ENCODE peak calls at places on chromosome 17, in seven cellular contexts. One of them, this sample, is unnamed.

GRCh38 chr17:9644910-9645751 is at the start of gene USP43:
- DNase-seq in psoas muscle: no peak
- DNase-seq in HFF-Myc: no peak
- DNase-seq in fibroblast of pulmonary artery: no peak
- DNase-seq in Panc1: no peak
- DNase-seq in uterus: no peak
- DNase-seq in mesendoderm: peak; percentile 81
- DNase-seq in this sample: no peak

GRCh38 chr17:45968732-45969131 is 30.3 kb upstream of the STH start:
- DNase-seq in uterus: no peak
- DNase-seq in mesendoderm: no peak
- DNase-seq in psoas muscle: no peak
- DNase-seq in fibroblast of pulmonary artery: no peak
- DNase-seq in Panc1: no peak
- DNase-seq in HFF-Myc: no peak
- DNase-seq in this sample: no peak

GRCh38 chr17:11705111-11705510 is 106.8 kb downstream of the DNAH9 start:
- DNase-seq in Panc1: no peak
- DNase-seq in HFF-Myc: no peak
- DNase-seq in psoas muscle: no peak
- DNase-seq in mesendoderm: no peak
- DNase-seq in uterus: no peak
- DNase-seq in fibroblast of pulmonary artery: no peak
- DNase-seq in this sample: no peak

GRCh38 chr17:72125742-72126141 is 4.9 kb downstream of the SOX9 start:
- DNase-seq in Panc1: no peak
- DNase-seq in fibroblast of pulmonary artery: peak; percentile 59
- DNase-seq in psoas muscle: no peak
- DNase-seq in mesendoderm: no peak
- DNase-seq in uterus: no peak
- DNase-seq in HFF-Myc: no peak
- DNase-seq in this sample: peak; percentile 39

GRCh38 chr17:6435968-6436367 is 1.0 kb upstream of the AIPL1 start:
- DNase-seq in HFF-Myc: no peak
- DNase-seq in psoas muscle: peak; percentile 73
- DNase-seq in fibroblast of pulmonary artery: peak; percentile 76
- DNase-seq in uterus: peak; percentile 25
- DNase-seq in Panc1: peak; percentile 57
- DNase-seq in mesendoderm: peak; percentile 79
- DNase-seq in this sample: peak; percentile 74

GRCh38 chr17:38912221-38912813 is 13.1 kb upstream of the LASP1NB start:
- DNase-seq in psoas muscle: peak; percentile 74
- DNase-seq in Panc1: no peak
- DNase-seq in uterus: peak; percentile 82
- DNase-seq in fibroblast of pulmonary artery: peak; percentile 68
- DNase-seq in mesendoderm: no peak
- DNase-seq in HFF-Myc: no peak
- DNase-seq in this sample: peak; percentile 75

GRCh38 chr17:30905742-30906100 is 317 bp downstream of the TEFM start:
- DNase-seq in mesendoderm: no peak
- DNase-seq in Panc1: no peak
- DNase-seq in fibroblast of pulmonary artery: peak; percentile 7
- DNase-seq in psoas muscle: no peak
- DNase-seq in HFF-Myc: no peak
- DNase-seq in uterus: no peak
- DNase-seq in this sample: no peak

GRCh38 chr17:82887255-82888164 is 47.7 kb upstream of the ZNF750 start:
- DNase-seq in psoas muscle: no peak
- DNase-seq in fibroblast of pulmonary artery: no peak
- DNase-seq in mesendoderm: no peak
- DNase-seq in uterus: no peak
- DNase-seq in Panc1: no peak
- DNase-seq in HFF-Myc: no peak
- DNase-seq in this sample: no peak

GRCh38 chr17:74201250-74201649 is 2.2 kb upstream of the RPL38 start:
- DNase-seq in uterus: no peak
- DNase-seq in HFF-Myc: no peak
- DNase-seq in Panc1: no peak
- DNase-seq in fibroblast of pulmonary artery: peak; percentile 69
- DNase-seq in mesendoderm: no peak
- DNase-seq in psoas muscle: no peak
- DNase-seq in this sample: peak; percentile 65

GRCh38 chr17:10888858-10889257 is 51.0 kb upstream of the PIRT start:
- DNase-seq in fibroblast of pulmonary artery: no peak
- DNase-seq in mesendoderm: no peak
- DNase-seq in psoas muscle: no peak
- DNase-seq in Panc1: no peak
- DNase-seq in uterus: no peak
- DNase-seq in HFF-Myc: no peak
- DNase-seq in this sample: no peak

GRCh38 chr17:65531508-65532431 is 29.7 kb downstream of the AXIN2 start:
- DNase-seq in mesendoderm: peak; percentile 91
- DNase-seq in HFF-Myc: peak; percentile 45
- DNase-seq in fibroblast of pulmonary artery: peak; percentile 91
- DNase-seq in psoas muscle: peak; percentile 70
- DNase-seq in uterus: peak; percentile 84
- DNase-seq in Panc1: no peak
- DNase-seq in this sample: peak; percentile 96

GRCh38 chr17:66508896-66509843 is 206.8 kb downstream of the PRKCA start:
- DNase-seq in HFF-Myc: no peak
- DNase-seq in fibroblast of pulmonary artery: peak; percentile 77
- DNase-seq in Panc1: peak; percentile 60
- DNase-seq in psoas muscle: no peak
- DNase-seq in uterus: no peak
- DNase-seq in mesendoderm: no peak
- DNase-seq in this sample: peak; percentile 77

GRCh38 chr17:43976956-43977837 is 23.5 kb upstream of the PYY start:
- DNase-seq in mesendoderm: no peak
- DNase-seq in Panc1: no peak
- DNase-seq in HFF-Myc: no peak
- DNase-seq in uterus: no peak
- DNase-seq in fibroblast of pulmonary artery: no peak
- DNase-seq in psoas muscle: no peak
- DNase-seq in this sample: no peak

GRCh38 chr17:231966-232807 is 50.7 kb upstream of the DOC2B start:
- DNase-seq in mesendoderm: no peak
- DNase-seq in Panc1: no peak
- DNase-seq in fibroblast of pulmonary artery: no peak
- DNase-seq in HFF-Myc: no peak
- DNase-seq in psoas muscle: peak; percentile 42
- DNase-seq in uterus: peak; percentile 7
- DNase-seq in this sample: no peak

GRCh38 chr17:235831-236640 is 54.6 kb upstream of the DOC2B start:
- DNase-seq in fibroblast of pulmonary artery: no peak
- DNase-seq in psoas muscle: peak; percentile 25
- DNase-seq in uterus: no peak
- DNase-seq in mesendoderm: no peak
- DNase-seq in HFF-Myc: no peak
- DNase-seq in Panc1: no peak
- DNase-seq in this sample: no peak

GRCh38 chr17:233473-233941 is 52.1 kb upstream of the DOC2B start:
- DNase-seq in mesendoderm: no peak
- DNase-seq in uterus: peak; percentile 10
- DNase-seq in HFF-Myc: no peak
- DNase-seq in psoas muscle: peak; percentile 48
- DNase-seq in fibroblast of pulmonary artery: no peak
- DNase-seq in Panc1: no peak
- DNase-seq in this sample: no peak

GRCh38 chr17:236641-237405 is 55.4 kb upstream of the DOC2B start:
- DNase-seq in psoas muscle: peak; percentile 45
- DNase-seq in Panc1: no peak
- DNase-seq in uterus: no peak
- DNase-seq in fibroblast of pulmonary artery: no peak
- DNase-seq in mesendoderm: peak; percentile 46
- DNase-seq in HFF-Myc: no peak
- DNase-seq in this sample: no peak

GRCh38 chr17:234163-235047 is 53.0 kb upstream of the DOC2B start:
- DNase-seq in fibroblast of pulmonary artery: no peak
- DNase-seq in HFF-Myc: no peak
- DNase-seq in uterus: peak; percentile 5
- DNase-seq in psoas muscle: peak; percentile 45
- DNase-seq in mesendoderm: no peak
- DNase-seq in Panc1: no peak
- DNase-seq in this sample: no peak
- H3K4me3 ChIP-seq in fibroblast of pulmonary artery: no peak overlapping the region
- H3K4me3 ChIP-seq in HFF-Myc: no peak overlapping the region
- H3K4me3 ChIP-seq in uterus: no peak overlapping the region
- H3K4me3 ChIP-seq in psoas muscle: peak overlapping the region; percentile 30
- H3K4me3 ChIP-seq in mesendoderm: no peak overlapping the region
- H3K4me3 ChIP-seq in Panc1: no peak overlapping the region
- H3K4me3 ChIP-seq in this sample: no peak overlapping the region

DNA sequence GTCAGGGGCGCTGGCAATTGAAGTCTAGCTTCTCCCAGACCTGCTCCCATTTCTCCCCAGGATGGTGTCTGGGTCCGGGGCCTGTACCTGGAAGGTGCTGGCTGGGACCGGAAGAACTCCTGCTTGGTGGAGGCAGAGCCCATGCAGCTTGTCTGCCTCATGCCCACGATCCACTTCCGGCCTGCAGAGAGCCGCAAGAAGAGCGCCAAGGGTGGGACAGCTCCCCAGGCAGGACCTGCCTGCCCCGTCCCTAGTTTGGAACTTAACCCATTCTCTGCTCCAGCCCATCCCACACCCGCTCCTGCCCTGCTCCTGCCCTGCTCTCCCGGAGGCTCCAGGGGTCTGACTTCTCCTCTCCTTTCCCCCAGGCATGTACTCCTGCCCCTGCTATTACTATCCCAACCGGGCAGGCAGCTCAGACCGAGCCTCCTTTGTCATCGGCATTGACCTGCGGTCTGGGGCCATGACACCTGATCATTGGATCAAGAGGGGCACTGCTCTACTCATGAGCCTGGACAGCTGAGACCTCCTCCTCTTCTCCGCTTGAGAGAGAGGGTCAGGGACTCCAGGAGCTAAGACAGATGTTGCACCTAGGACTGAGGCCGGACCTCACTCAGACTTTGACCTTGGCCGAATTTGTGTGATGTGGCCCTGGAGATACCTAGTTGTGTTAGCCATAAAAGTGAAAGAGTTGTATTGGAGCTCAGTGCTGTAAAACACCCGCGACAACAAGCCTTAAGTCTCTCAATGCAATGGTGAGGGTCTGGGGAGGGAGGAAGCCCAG is 814 bp upstream of the KDM6B start:
- DNase-seq in mesendoderm: no peak
- DNase-seq in uterus: no peak
- DNase-seq in HFF-Myc: no peak
- DNase-seq in fibroblast of pulmonary artery: no peak
- DNase-seq in Panc1: no peak
- DNase-seq in psoas muscle: no peak
- DNase-seq in this sample: no peak
- H3K4me3 ChIP-seq in mesendoderm: no peak overlapping the region
- H3K4me3 ChIP-seq in uterus: peak overlapping the region; percentile 61
- H3K4me3 ChIP-seq in HFF-Myc: peak overlapping the region; percentile 83
- H3K4me3 ChIP-seq in fibroblast of pulmonary artery: peak overlapping the region; percentile 69
- H3K4me3 ChIP-seq in Panc1: peak overlapping the region; percentile 66
- H3K4me3 ChIP-seq in psoas muscle: peak overlapping the region; percentile 85
- H3K4me3 ChIP-seq in this sample: peak overlapping the region; percentile 74

DNA sequence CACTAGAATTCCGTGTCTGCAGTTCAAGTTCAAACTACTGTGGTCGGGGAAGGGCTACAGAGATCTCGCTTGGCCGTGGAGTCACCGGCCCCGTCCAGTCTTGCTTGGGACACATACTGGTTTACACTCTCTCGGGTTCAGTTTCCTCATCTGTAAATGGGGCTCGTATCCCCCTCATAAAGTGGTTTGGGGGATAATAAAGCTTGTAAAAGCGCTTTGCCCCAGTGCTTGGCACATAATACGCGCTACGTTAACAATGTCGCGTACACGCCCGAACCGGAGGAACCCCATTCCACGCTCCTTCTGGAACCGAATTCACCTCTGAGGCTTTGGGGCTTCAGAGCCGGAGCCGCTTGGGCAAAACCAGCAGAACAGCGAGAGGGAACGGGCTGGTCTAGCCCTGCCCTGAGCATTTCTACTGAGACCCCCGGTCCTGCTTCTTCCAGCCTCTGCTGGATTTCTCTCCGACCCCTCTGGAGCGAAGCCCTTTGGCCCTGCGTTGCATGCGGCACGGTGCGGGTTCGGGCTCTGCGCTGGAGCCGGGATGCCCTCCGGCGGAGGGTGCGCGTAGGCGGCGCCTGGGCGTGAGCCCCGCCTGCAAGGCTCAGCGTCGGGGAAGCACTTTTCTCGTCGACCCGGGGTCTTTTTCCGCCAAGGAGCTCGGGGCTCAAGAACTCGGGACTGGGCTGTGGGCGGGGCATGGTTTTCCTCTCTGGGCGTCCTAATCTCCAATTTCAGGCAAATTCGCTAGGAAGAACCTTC is 26.1 kb upstream of the HOXB13 start:
- DNase-seq in psoas muscle: no peak
- DNase-seq in fibroblast of pulmonary artery: no peak
- DNase-seq in mesendoderm: no peak
- DNase-seq in HFF-Myc: no peak
- DNase-seq in Panc1: no peak
- DNase-seq in uterus: no peak
- DNase-seq in this sample: no peak
- H3K4me3 ChIP-seq in psoas muscle: no peak overlapping the region
- H3K4me3 ChIP-seq in fibroblast of pulmonary artery: no peak overlapping the region
- H3K4me3 ChIP-seq in mesendoderm: no peak overlapping the region
- H3K4me3 ChIP-seq in HFF-Myc: no peak overlapping the region
- H3K4me3 ChIP-seq in Panc1: no peak overlapping the region
- H3K4me3 ChIP-seq in uterus: no peak overlapping the region
- H3K4me3 ChIP-seq in this sample: no peak overlapping the region

GRCh38 chr17:63523256-63523869 is at the start of gene KCNH6:
- DNase-seq in fibroblast of pulmonary artery: no peak
- DNase-seq in Panc1: no peak
- DNase-seq in mesendoderm: peak; percentile 64
- DNase-seq in uterus: no peak
- DNase-seq in psoas muscle: no peak
- DNase-seq in HFF-Myc: no peak
- DNase-seq in this sample: no peak
- H3K4me3 ChIP-seq in fibroblast of pulmonary artery: peak within 1 kb of the TSS; percentile 21
- H3K4me3 ChIP-seq in Panc1: peak within 1 kb of the TSS; percentile 7
- H3K4me3 ChIP-seq in mesendoderm: peak within 1 kb of the TSS; percentile 37
- H3K4me3 ChIP-seq in uterus: no peak within 1 kb of the TSS
- H3K4me3 ChIP-seq in psoas muscle: no peak within 1 kb of the TSS
- H3K4me3 ChIP-seq in HFF-Myc: no peak within 1 kb of the TSS
- H3K4me3 ChIP-seq in this sample: peak within 1 kb of the TSS; percentile 29

GRCh38 chr17:64128787-64129514 is 993 bp downstream of the ERN1 start:
- DNase-seq in Panc1: no peak
- DNase-seq in mesendoderm: peak; percentile 42
- DNase-seq in psoas muscle: no peak
- DNase-seq in HFF-Myc: no peak
- DNase-seq in fibroblast of pulmonary artery: peak; percentile 51
- DNase-seq in uterus: no peak
- DNase-seq in this sample: peak; percentile 49

GRCh38 chr17:64129515-64129764 is 504 bp downstream of the ERN1 start:
- DNase-seq in psoas muscle: no peak
- DNase-seq in fibroblast of pulmonary artery: no peak
- DNase-seq in uterus: no peak
- DNase-seq in Panc1: no peak
- DNase-seq in mesendoderm: peak; percentile 37
- DNase-seq in HFF-Myc: no peak
- DNase-seq in this sample: no peak

GRCh38 chr17:64130559-64131001 is 636 bp upstream of the ERN1 start:
- DNase-seq in fibroblast of pulmonary artery: peak; percentile 85
- DNase-seq in Panc1: no peak
- DNase-seq in psoas muscle: no peak
- DNase-seq in uterus: peak; percentile 60
- DNase-seq in HFF-Myc: no peak
- DNase-seq in mesendoderm: no peak
- DNase-seq in this sample: peak; percentile 76

GRCh38 chr17:64131606-64132270 is 1.8 kb upstream of the ERN1 start:
- DNase-seq in fibroblast of pulmonary artery: no peak
- DNase-seq in Panc1: no peak
- DNase-seq in psoas muscle: no peak
- DNase-seq in mesendoderm: no peak
- DNase-seq in HFF-Myc: no peak
- DNase-seq in uterus: no peak
- DNase-seq in this sample: no peak

GRCh38 chr17:64129765-64130558 is at the start of gene ERN1:
- DNase-seq in uterus: peak; percentile 92
- DNase-seq in HFF-Myc: peak; percentile 57
- DNase-seq in fibroblast of pulmonary artery: peak; percentile 96
- DNase-seq in psoas muscle: peak; percentile 97
- DNase-seq in Panc1: no peak
- DNase-seq in mesendoderm: peak; percentile 92
- DNase-seq in this sample: peak; percentile 95
- H3K4me3 ChIP-seq in uterus: peak within 1 kb of the TSS; percentile 67
- H3K4me3 ChIP-seq in HFF-Myc: peak within 1 kb of the TSS; percentile 71
- H3K4me3 ChIP-seq in fibroblast of pulmonary artery: peak within 1 kb of the TSS; percentile 77
- H3K4me3 ChIP-seq in psoas muscle: peak within 1 kb of the TSS; percentile 92
- H3K4me3 ChIP-seq in Panc1: peak within 1 kb of the TSS; percentile 80
- H3K4me3 ChIP-seq in mesendoderm: peak within 1 kb of the TSS; percentile 70
- H3K4me3 ChIP-seq in this sample: peak within 1 kb of the TSS; percentile 68

This sample was measured in cardiac fibroblast.